ENCODE peak calls at places on chromosomes 11 and 22, in ten cellular contexts. S is central memory CD8-positive, alpha-beta T cell; E is mesendoderm; X is posterior vena cava; P is hepatic stellate cell; L is cardiac muscle cell; A is immature natural killer cell; G is T-helper 1 cell; N is astrocyte of the hippocampus; R is iPS-NIHi11. Q is an unnamed sample.

GRCh38 chr11:45857834-45858492 is 10.7 kb downstream of the CRY2 start:
- DNase-seq in E (no peak), G (no peak), L (peak; percentile 92), X (peak; percentile 87), S (no peak), N (peak; percentile 95), A (no peak), P (peak; percentile 47), R (peak; percentile 7), Q (peak; percentile 92)

GRCh38 chr11:2578934-2579280 is 120.9 kb downstream of the KCNQ1OT1 start:
- DNase-seq in P (no peak), A (no peak), X (peak; percentile 38), R (no peak), G (no peak), E (no peak), N (no peak), S (no peak), L (no peak), Q (no peak)

GRCh38 chr11:9150944-9151343 is 59.5 kb upstream of the SCUBE2 start:
- DNase-seq in L (peak; percentile 36), S (no peak), R (no peak), P (no peak), G (no peak), E (no peak), A (no peak), X (no peak), N (no peak), Q (peak; percentile 18)

GRCh38 chr11:18408558-18409242 is 3.4 kb upstream of the LDHC start:
- DNase-seq in E (no peak), P (no peak), L (no peak), A (no peak), G (no peak), N (no peak), S (no peak), R (no peak), X (no peak), Q (peak; percentile 15)

GRCh38 chr11:89203814-89204213 is 26.1 kb downstream of the TYR start:
- DNase-seq in N (no peak), X (no peak), A (no peak), P (no peak), G (no peak), E (peak; percentile 61), S (no peak), L (no peak), R (no peak), Q (no peak)

GRCh38 chr11:128695539-128696221 is 1.8 kb downstream of the FLI1 start:
- DNase-seq in N (no peak), R (no peak), E (no peak), P (no peak), G (no peak), L (peak; percentile 73), S (no peak), X (peak; percentile 80), A (peak; percentile 66), Q (peak; percentile 37)

GRCh38 chr11:117795726-117796455 is 1.1 kb downstream of the DSCAML1 start:
- DNase-seq in G (no peak), N (no peak), P (no peak), R (peak; percentile 63), A (no peak), X (no peak), S (no peak), L (no peak), E (no peak), Q (no peak)

GRCh38 chr22:39685336-39686177 is 115.0 kb downstream of the CACNA1I start:
- DNase-seq in E (no peak), S (no peak), N (no peak), A (no peak), P (no peak), L (no peak), X (no peak), R (peak; percentile 67), G (no peak), Q (no peak)